ENCODE peak calls at places on chromosomes 4 and X, in six cellular contexts. M is IMR-90, C is neuronal stem cell, R is H1, Q is H9, B is trophoblast cell. O is an unnamed sample.

GRCh38 chr4:142817442-142817841 is 28.7 kb downstream of the INPP4B start:
- DNase-seq in M (peak; percentile 88), C (no peak), R (no peak), Q (no peak), B (no peak), O (peak; percentile 48)

GRCh38 chrX:13994681-13995080 is 35.0 kb downstream of the GEMIN8 start:
- DNase-seq in M (no peak), C (no peak), R (no peak), Q (no peak), B (no peak), O (no peak)

GRCh38 chrX:20594985-20595384 is 328.3 kb upstream of the RPS6KA3 start:
- DNase-seq in M (no peak), C (peak; percentile 0), R (no peak), Q (no peak), B (peak; percentile 53), O (no peak)

GRCh38 chr4:129822708-129823504 is 727.0 kb downstream of the C4orf33 start:
- DNase-seq in M (no peak), C (no peak), R (no peak), Q (no peak), B (peak; percentile 89), O (peak; percentile 1)

GRCh38 chr4:140330311-140330900 is 43.0 kb upstream of the SCOC start:
- DNase-seq in M (peak; percentile 55), C (no peak), R (no peak), Q (no peak), B (no peak), O (peak; percentile 36)

GRCh38 chrX:103063918-103064434 is at the start of gene BEX1:
- DNase-seq in M (no peak), C (peak; percentile 43), R (peak; percentile 31), Q (peak; percentile 83), B (no peak), O (peak; percentile 0)

GRCh38 chr4:89599026-89599425 is 237.9 kb downstream of the SNCA start:
- DNase-seq in M (no peak), C (no peak), R (no peak), Q (no peak), B (no peak), O (no peak)

GRCh38 chr4:70688795-70689231 is 481 bp downstream of the UTP3 start:
- DNase-seq in M (no peak), C (no peak), R (no peak), Q (no peak), B (no peak), O (no peak)

GRCh38 chr4:8550691-8551090 is 29.5 kb upstream of the GPR78 start:
- DNase-seq in M (no peak), C (no peak), R (no peak), Q (no peak), B (no peak), O (no peak)

GRCh38 chr4:30875659-30876269 is 155.6 kb downstream of the PCDH7 start:
- DNase-seq in M (peak; percentile 38), C (no peak), R (no peak), Q (no peak), B (no peak), O (no peak)

GRCh38 chr4:82885410-82885809 is 5.5 kb downstream of the SEC31A start:
- DNase-seq in M (no peak), C (no peak), R (no peak), Q (no peak), B (no peak), O (no peak)

GRCh38 chrX:101391831-101392230 is 1.0 kb downstream of the RPL36A start:
- DNase-seq in M (no peak), C (no peak), R (no peak), Q (no peak), B (no peak), O (no peak)

GRCh38 chrX:101390664-101391525 is at the start of gene RPL36A:
- DNase-seq in M (peak; percentile 89), C (peak; percentile 70), R (peak; percentile 70), Q (peak; percentile 91), B (peak; percentile 85), O (peak; percentile 92)

GRCh38 chrX:101386542-101386885 is 523 bp upstream of the BTK start:
- DNase-seq in M (no peak), C (no peak), R (no peak), Q (no peak), B (no peak), O (no peak)

GRCh38 chrX:101385795-101386541 is at the start of gene BTK:
- DNase-seq in M (no peak), C (no peak), R (no peak), Q (no peak), B (no peak), O (no peak)

GRCh38 chrX:101388604-101389003 is 2.2 kb upstream of the RPL36A start:
- DNase-seq in M (no peak), C (no peak), R (no peak), Q (no peak), B (no peak), O (no peak)
- H2AFZ ChIP-seq in M (no peak overlapping the region), C (no peak overlapping the region), R (no peak overlapping the region), Q (no peak overlapping the region), B (no peak overlapping the region), O (no peak overlapping the region)

GRCh38 chr4:85515701-85516100 is 40.8 kb downstream of the ARHGAP24 start:
- DNase-seq in M (no peak), C (no peak), R (no peak), Q (no peak), B (no peak), O (no peak)

GRCh38 chr4:85510632-85510984 is 35.7 kb downstream of the ARHGAP24 start:
- DNase-seq in M (no peak), C (no peak), R (no peak), Q (no peak), B (no peak), O (no peak)

GRCh38 chr4:85514783-85515182 is 39.8 kb downstream of the ARHGAP24 start:
- DNase-seq in M (no peak), C (no peak), R (no peak), Q (no peak), B (no peak), O (no peak)

GRCh38 chr4:85512446-85513205 is 37.7 kb downstream of the ARHGAP24 start:
- DNase-seq in M (no peak), C (no peak), R (no peak), Q (no peak), B (no peak), O (no peak)

DNA sequence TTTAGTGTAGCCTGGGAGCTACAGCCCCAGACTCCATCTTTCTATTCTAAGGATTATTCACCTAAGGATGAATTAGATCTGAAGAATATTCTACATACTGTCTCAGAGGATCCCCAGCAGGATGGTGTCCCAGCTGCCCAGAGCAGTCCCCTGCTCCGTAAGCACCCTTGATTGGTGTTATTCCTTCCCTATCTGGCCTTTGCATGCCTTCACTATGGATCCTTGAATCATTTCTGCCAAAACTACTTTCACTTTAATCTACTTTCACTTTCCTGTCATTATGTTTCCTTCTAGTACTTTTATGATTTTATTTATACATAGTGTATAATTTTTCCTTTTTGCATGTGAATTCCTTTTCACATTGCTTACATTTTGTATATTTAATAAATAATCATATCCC is 39.2 kb downstream of the ARHGAP24 start:
- DNase-seq in M (no peak), C (no peak), R (no peak), Q (no peak), B (no peak), O (peak; percentile 45)
- H3K4me2 ChIP-seq in M (peak overlapping the region; percentile 86), C (no peak overlapping the region), R (no peak overlapping the region), Q (no peak overlapping the region), B (no peak overlapping the region), O (peak overlapping the region; percentile 1)

DNA sequence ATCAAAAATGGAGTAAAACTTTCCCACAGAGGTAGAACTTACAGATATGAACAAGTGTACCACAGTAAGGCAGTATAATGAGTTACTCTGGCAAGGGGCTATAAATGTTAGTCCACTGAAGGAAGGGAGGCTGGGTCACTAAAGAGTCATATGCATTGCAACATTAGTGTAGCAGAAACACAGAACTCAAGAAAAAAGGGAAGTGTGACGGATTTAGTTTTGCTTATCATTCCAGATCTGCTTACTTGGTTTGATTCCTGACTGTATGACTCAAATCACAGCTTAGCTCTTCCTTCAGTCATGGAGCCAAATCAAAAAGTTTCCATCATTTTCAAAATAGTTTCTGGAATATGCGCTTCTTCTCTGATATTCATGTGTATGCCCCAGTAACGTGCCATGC is 148.7 kb downstream of the FSTL5 start:
- DNase-seq in M (peak; percentile 24), C (no peak), R (no peak), Q (no peak), B (no peak), O (peak; percentile 73)
- H3K23ac ChIP-seq in M (no peak overlapping the region), C (no peak overlapping the region), R (no peak overlapping the region), Q (no peak overlapping the region), B (no peak overlapping the region), O (no peak overlapping the region)

DNA sequence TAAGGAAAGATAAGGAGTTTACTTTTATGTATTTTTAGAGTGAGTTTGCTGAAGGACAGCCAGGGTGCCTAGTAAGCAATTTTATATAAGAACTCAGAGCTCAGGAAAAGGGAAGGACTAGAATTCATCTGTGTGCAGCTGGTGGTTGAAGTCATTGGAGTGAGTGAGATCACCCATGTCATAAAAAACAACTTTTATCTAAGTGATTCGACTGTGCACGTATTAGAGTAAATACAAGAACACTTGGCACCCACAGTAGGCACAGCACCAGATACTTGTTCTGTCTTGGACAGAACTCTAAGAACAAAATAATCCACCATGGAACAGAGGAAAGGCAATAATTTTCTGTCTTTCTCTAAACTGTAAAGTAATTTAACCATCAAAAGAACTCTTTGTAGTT is 31.6 kb downstream of the SYNPO2 start:
- DNase-seq in M (peak; percentile 71), C (no peak), R (no peak), Q (no peak), B (no peak), O (no peak)
- H2AFZ ChIP-seq in M (no peak overlapping the region), C (no peak overlapping the region), R (no peak overlapping the region), Q (no peak overlapping the region), B (no peak overlapping the region), O (no peak overlapping the region)

O was measured in mesenchymal stem cell.